ENCODE peak calls at places on chromosome 14, in nine cellular contexts. L is transverse colon, B is MM.1S, M is upper lobe of right lung, Z is ovary, J is cardiac muscle cell, R is lung, Q is heart right ventricle, C is fibroblast of lung. I is an unnamed sample.

GRCh38 chr14:63543826-63544320 is 696 bp upstream of the PPP2R5E start:
- DNase-seq in L (no peak), B (no peak), M (no peak), Z (no peak), J (peak; percentile 16), R (no peak), Q (no peak), C (no peak), I (no peak)

GRCh38 chr14:84272290-84272721 is 1257.6 kb upstream of the FLRT2 start:
- DNase-seq in L (no peak), B (no peak), M (no peak), Z (no peak), J (no peak), R (no peak), Q (no peak), C (peak; percentile 26), I (no peak)

GRCh38 chr14:70188608-70189540 is at the start of gene SLC8A3:
- DNase-seq in L (no peak), B (no peak), M (peak; percentile 66), Z (no peak), J (peak; percentile 67), R (no peak), Q (no peak), C (peak; percentile 42), I (no peak)

GRCh38 chr14:63852271-63852816 is 460 bp upstream of the SYNE2 start:
- DNase-seq in L (no peak), B (peak; percentile 7), M (no peak), Z (no peak), J (no peak), R (no peak), Q (no peak), C (peak; percentile 35), I (no peak)

GRCh38 chr14:94103554-94104165 is 6.9 kb upstream of the IFI27 start:
- DNase-seq in L (no peak), B (no peak), M (no peak), Z (no peak), J (no peak), R (no peak), Q (no peak), C (no peak), I (no peak)

GRCh38 chr14:52609445-52610044 is 56.9 kb downstream of the GPR137C start:
- DNase-seq in L (no peak), B (no peak), M (no peak), Z (no peak), J (no peak), R (no peak), Q (no peak), C (no peak), I (no peak)

GRCh38 chr14:54839681-54840080 is 62.9 kb downstream of the GCH1 start:
- DNase-seq in L (no peak), B (no peak), M (no peak), Z (peak; percentile 31), J (no peak), R (peak; percentile 58), Q (no peak), C (peak; percentile 22), I (peak; percentile 40)

GRCh38 chr14:28770574-28770973 is 4.0 kb downstream of the FOXG1 start:
- DNase-seq in L (no peak), B (no peak), M (no peak), Z (no peak), J (no peak), R (no peak), Q (no peak), C (no peak), I (no peak)

GRCh38 chr14:21748869-21749303 is 75.3 kb upstream of the OR4E1 start:
- DNase-seq in L (peak; percentile 40), B (peak; percentile 69), M (peak; percentile 48), Z (no peak), J (peak; percentile 69), R (no peak), Q (peak; percentile 7), C (peak; percentile 8), I (peak; percentile 72)

GRCh38 chr14:22039938-22040780 is 366.5 kb upstream of the OR4E1 start:
- DNase-seq in L (no peak), B (peak; percentile 40), M (no peak), Z (no peak), J (peak; percentile 15), R (no peak), Q (no peak), C (no peak), I (peak; percentile 53)

GRCh38 chr14:103546651-103547454 is 15.6 kb downstream of the BAG5 start:
- DNase-seq in L (peak; percentile 79), B (peak; percentile 40), M (peak; percentile 88), Z (peak; percentile 81), J (peak; percentile 69), R (peak; percentile 80), Q (peak; percentile 69), C (no peak), I (peak; percentile 76)

GRCh38 chr14:58731465-58732330 is 93.9 kb downstream of the DACT1 start:
- DNase-seq in L (no peak), B (no peak), M (no peak), Z (no peak), J (no peak), R (no peak), Q (no peak), C (peak; percentile 99), I (peak; percentile 100)

GRCh38 chr14:51188566-51189185 is 51.4 kb upstream of the TMX1 start:
- DNase-seq in L (no peak), B (no peak), M (no peak), Z (no peak), J (no peak), R (no peak), Q (no peak), C (peak; percentile 8), I (peak; percentile 61)

GRCh38 chr14:68168460-68169109 is 349.0 kb downstream of the RAD51B start:
- DNase-seq in L (no peak), B (no peak), M (no peak), Z (no peak), J (no peak), R (no peak), Q (no peak), C (no peak), I (no peak)

GRCh38 chr14:67704484-67705089 is 2.9 kb downstream of the RDH12 start:
- DNase-seq in L (no peak), B (peak; percentile 47), M (no peak), Z (no peak), J (peak; percentile 56), R (no peak), Q (peak; percentile 16), C (peak; percentile 67), I (peak; percentile 79)

DNA sequence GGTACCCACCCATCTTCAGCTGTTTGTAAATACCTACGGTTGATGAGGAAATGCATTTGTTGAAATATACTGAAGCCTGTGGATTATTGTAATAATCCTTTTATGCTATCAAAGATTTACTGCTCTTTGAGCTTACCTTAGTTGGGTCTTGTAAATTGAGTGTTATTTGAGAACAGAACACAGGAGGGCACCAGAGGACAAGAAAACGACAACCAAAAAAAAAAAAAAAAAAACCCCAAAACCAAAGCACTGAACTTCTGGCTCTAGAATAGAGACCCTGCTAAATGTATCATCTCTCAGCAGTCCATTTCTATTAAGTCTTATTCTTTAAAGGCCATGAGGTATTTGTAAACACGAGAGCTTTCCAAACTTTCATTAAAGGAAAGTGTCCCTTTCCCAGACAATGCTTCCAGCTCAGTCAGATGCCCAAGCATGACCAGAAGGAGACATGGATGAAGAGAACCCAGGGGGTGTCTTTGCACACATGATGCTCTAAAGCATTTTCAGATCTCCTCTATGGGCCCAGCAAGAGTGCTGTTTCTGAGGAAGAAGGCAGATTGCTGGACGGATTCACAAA is 763.9 kb downstream of the NRXN3 start:
- DNase-seq in L (no peak), B (no peak), M (no peak), Z (no peak), J (peak; percentile 33), R (no peak), Q (no peak), C (peak; percentile 50), I (peak; percentile 45)
- TF ChIP-seq CTCF in L (peak; percentile 23), B (peak; percentile 28), M (peak; percentile 39), Z (no peak), J (peak; percentile 49), R (no peak), Q (peak; percentile 58), C (peak; percentile 42), I (peak; percentile 73)

DNA sequence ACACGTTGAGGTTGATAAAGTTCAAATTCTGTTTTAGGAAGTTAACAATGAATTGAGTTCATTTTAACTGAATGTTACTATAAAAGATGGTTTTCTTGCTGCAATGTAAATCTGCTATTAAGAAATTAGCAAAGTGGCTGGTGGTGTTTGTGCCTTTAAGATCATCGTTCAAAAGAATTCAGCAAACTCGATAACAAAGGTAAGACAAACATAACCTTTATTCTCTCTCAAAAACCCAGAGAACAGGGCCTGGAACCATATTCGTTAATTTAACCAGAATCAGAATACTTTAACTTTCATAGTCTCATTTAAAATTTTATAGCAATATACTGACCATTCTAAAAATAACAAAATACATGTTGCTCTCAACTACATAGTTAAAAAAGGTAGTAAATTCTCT is 3.4 kb downstream of the TMEM30B start:
- DNase-seq in L (no peak), B (no peak), M (no peak), Z (no peak), J (no peak), R (no peak), Q (no peak), C (no peak), I (no peak)
- H3K9me3 ChIP-seq in L (no peaks in the 10 kb centered on the region), B (no peaks in the 10 kb centered on the region), M (no peaks in the 10 kb centered on the region), Z (no peaks in the 10 kb centered on the region), J (no peaks in the 10 kb centered on the region), R (no peaks in the 10 kb centered on the region), Q (no peaks in the 10 kb centered on the region), C (no peaks in the 10 kb centered on the region), I (no peaks in the 10 kb centered on the region)

GRCh38 chr14:82861321-82861720 is 1327.7 kb upstream of the SEL1L start:
- DNase-seq in L (no peak), B (no peak), M (no peak), Z (no peak), J (no peak), R (no peak), Q (no peak), C (no peak), I (no peak)

GRCh38 chr14:82854851-82855250 is 1321.2 kb upstream of the SEL1L start:
- DNase-seq in L (no peak), B (no peak), M (no peak), Z (no peak), J (peak; percentile 36), R (no peak), Q (no peak), C (no peak), I (no peak)

GRCh38 chr14:82854131-82854530 is 1320.5 kb upstream of the SEL1L start:
- DNase-seq in L (no peak), B (no peak), M (no peak), Z (no peak), J (peak; percentile 10), R (no peak), Q (no peak), C (no peak), I (no peak)

DNA sequence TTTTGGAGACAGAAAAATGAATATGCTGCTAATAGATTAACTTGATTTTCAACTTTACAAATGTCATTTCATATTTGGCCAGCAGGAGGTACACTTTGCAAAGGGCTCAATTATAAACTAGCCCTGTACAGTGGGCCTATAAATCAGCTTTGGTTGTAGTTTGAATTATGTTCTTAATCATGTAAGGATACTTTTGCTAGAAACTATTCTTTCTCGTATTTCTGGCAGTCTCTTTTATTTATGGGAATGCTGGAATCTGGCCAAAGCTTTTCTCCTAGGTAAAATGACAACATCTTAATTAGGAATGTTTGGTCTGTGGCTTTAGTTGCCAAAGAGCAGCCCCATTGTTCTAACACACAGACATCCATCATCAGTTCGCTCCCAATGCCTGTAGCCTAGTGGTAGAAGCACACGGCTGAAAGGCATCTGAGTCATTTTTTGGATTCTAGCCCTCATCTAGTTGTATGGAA is 1322.3 kb upstream of the SEL1L start:
- DNase-seq in L (no peak), B (peak; percentile 8), M (no peak), Z (no peak), J (peak; percentile 58), R (no peak), Q (no peak), C (peak; percentile 72), I (peak; percentile 46)
- TF ChIP-seq CTCF in L (no peak), B (peak; percentile 42), M (peak; percentile 34), Z (no peak), J (peak; percentile 24), R (no peak), Q (peak; percentile 55), C (no peak), I (peak; percentile 47)

GRCh38 chr14:40574780-40575179 is 1031.9 kb upstream of the LRFN5 start:
- DNase-seq in L (no peak), B (no peak), M (no peak), Z (no peak), J (no peak), R (no peak), Q (no peak), C (no peak), I (no peak)
- H3K9me3 ChIP-seq in L (no peaks in the 10 kb centered on the region), B (no peaks in the 10 kb centered on the region), M (no peaks in the 10 kb centered on the region), Z (no peaks in the 10 kb centered on the region), J (no peaks in the 10 kb centered on the region), R (no peaks in the 10 kb centered on the region), Q (no peaks in the 10 kb centered on the region), C (no peaks in the 10 kb centered on the region), I (no peaks in the 10 kb centered on the region)

I was measured in PC-3.